ENCODE peak calls at places on chromosomes 12 and 14, in six cellular contexts. S is PC-3, T is HCT116, H is Karpas-422, Q is lower lobe of right lung, X is sigmoid colon. C is an unnamed sample.

GRCh38 chr14:83120187-83120586 is 1586.5 kb upstream of the SEL1L start:
- DNase-seq in S (peak; percentile 23), T (no peak), H (no peak), Q (no peak), X (no peak), C (no peak)

GRCh38 chr12:7058163-7058845 is 2.2 kb upstream of the C1S start:
- DNase-seq in S (no peak), T (no peak), H (no peak), Q (peak; percentile 55), X (no peak), C (peak; percentile 77)

GRCh38 chr12:67709367-67709954 is 60.9 kb downstream of the DYRK2 start:
- DNase-seq in S (no peak), T (no peak), H (no peak), Q (no peak), X (no peak), C (no peak)

GRCh38 chr12:64733857-64734256 is 25.3 kb downstream of the GNS start:
- DNase-seq in S (peak; percentile 99), T (peak; percentile 23), H (no peak), Q (no peak), X (no peak), C (peak; percentile 83)

GRCh38 chr12:82896979-82897378 is 210.3 kb downstream of the TMTC2 start:
- DNase-seq in S (peak; percentile 86), T (peak; percentile 8), H (no peak), Q (no peak), X (no peak), C (no peak)

GRCh38 chr12:52896190-52897100 is 8.4 kb downstream of the KRT8 start:
- DNase-seq in S (peak; percentile 33), T (no peak), H (no peak), Q (no peak), X (no peak), C (no peak)

GRCh38 chr12:81181701-81182100 is 103.8 kb downstream of the ACSS3 start:
- DNase-seq in S (no peak), T (no peak), H (no peak), Q (no peak), X (no peak), C (no peak)

GRCh38 chr12:52924764-52925716 is 20.2 kb upstream of the KRT8 start:
- DNase-seq in S (peak; percentile 89), T (peak; percentile 90), H (no peak), Q (no peak), X (no peak), C (no peak)

GRCh38 chr12:8970432-8970831 is 18.9 kb upstream of the KLRG1 start:
- DNase-seq in S (no peak), T (no peak), H (no peak), Q (no peak), X (no peak), C (no peak)

GRCh38 chr12:7431993-7432685 is 11.8 kb downstream of the CD163L1 start:
- DNase-seq in S (no peak), T (no peak), H (no peak), Q (no peak), X (no peak), C (no peak)

GRCh38 chr12:116582610-116583009 is 23.4 kb downstream of the MAP1LC3B2 start:
- DNase-seq in S (no peak), T (no peak), H (no peak), Q (peak; percentile 50), X (no peak), C (peak; percentile 54)

GRCh38 chr12:80056845-80057244 is 42.5 kb upstream of the OTOGL start:
- DNase-seq in S (peak; percentile 18), T (no peak), H (no peak), Q (no peak), X (no peak), C (no peak)

GRCh38 chr14:51676549-51676948 is 24.8 kb downstream of the FRMD6 start:
- DNase-seq in S (no peak), T (no peak), H (no peak), Q (no peak), X (no peak), C (no peak)

GRCh38 chr12:124520258-124520657 is 47.2 kb downstream of the NCOR2 start:
- DNase-seq in S (peak; percentile 87), T (no peak), H (no peak), Q (peak; percentile 82), X (no peak), C (peak; percentile 88)

GRCh38 chr12:104315326-104316224 is 12.0 kb downstream of the EID3 start:
- DNase-seq in S (no peak), T (no peak), H (no peak), Q (no peak), X (no peak), C (no peak)

GRCh38 chr12:104314242-104314614 is 10.7 kb downstream of the EID3 start:
- DNase-seq in S (peak; percentile 51), T (no peak), H (no peak), Q (no peak), X (no peak), C (no peak)

GRCh38 chr12:104317538-104318210 is 14.1 kb downstream of the EID3 start:
- DNase-seq in S (no peak), T (no peak), H (no peak), Q (no peak), X (no peak), C (no peak)

GRCh38 chr12:104319028-104319427 is 15.5 kb downstream of the EID3 start:
- DNase-seq in S (no peak), T (no peak), H (no peak), Q (no peak), X (no peak), C (no peak)

DNA sequence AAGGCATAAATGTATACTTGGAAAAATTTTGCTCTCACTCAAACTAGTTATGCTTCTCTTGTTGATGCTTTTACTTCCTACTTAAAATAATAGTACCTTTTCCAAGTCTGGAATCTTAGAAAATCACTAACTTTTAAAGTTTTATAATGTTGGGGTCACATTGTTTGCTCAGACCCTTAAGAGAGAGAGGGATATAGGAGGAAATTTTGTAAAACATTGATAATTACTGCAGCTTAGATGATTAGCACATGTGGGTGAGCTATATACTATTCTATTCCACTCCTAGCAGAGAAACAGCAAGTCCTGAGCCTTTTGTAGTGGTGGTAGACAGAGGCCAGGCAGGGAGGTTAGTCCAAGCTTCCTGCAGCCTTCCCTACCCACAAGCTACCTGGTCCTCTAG is 13.4 kb downstream of the EID3 start:
- DNase-seq in S (no peak), T (no peak), H (no peak), Q (no peak), X (no peak), C (no peak)
- H3K36me3 ChIP-seq in S (peaks cover 95% of the 10 kb centered on the region), T (peaks cover 95% of the 10 kb centered on the region), H (peaks cover 80% of the 10 kb centered on the region), Q (peaks cover 100% of the 10 kb centered on the region), X (peaks cover 76% of the 10 kb centered on the region), C (peaks cover 15% of the 10 kb centered on the region)

GRCh38 chr12:105462336-105462735 is 131.8 kb downstream of the C12orf75 start:
- DNase-seq in S (no peak), T (no peak), H (no peak), Q (no peak), X (no peak), C (no peak)

GRCh38 chr12:105461276-105461975 is 130.9 kb downstream of the C12orf75 start:
- DNase-seq in S (no peak), T (no peak), H (no peak), Q (no peak), X (no peak), C (no peak)

GRCh38 chr12:105464426-105464825 is 133.9 kb downstream of the C12orf75 start:
- DNase-seq in S (no peak), T (no peak), H (no peak), Q (no peak), X (no peak), C (no peak)

GRCh38 chr12:105459760-105460325 is 129.4 kb downstream of the C12orf75 start:
- DNase-seq in S (no peak), T (no peak), H (no peak), Q (no peak), X (no peak), C (no peak)

DNA sequence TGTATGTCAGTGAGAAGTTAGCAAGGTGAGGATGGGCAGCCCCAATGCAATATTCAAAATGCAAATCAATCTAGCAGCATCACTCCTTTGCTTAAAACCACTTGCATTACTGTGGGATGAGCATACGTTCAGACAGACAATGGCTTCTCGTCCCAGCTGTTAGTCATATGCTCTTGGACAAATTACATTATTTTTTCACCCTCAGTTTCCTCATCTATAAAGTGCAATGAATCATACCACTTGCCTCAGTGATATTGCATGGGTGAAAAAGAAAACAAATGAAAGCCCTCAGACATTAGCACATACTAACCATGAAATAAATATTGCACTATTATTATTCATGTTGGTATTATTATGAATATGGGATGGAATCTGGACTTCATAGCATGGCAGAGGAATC is 132.3 kb downstream of the C12orf75 start:
- DNase-seq in S (peak; percentile 44), T (no peak), H (no peak), Q (no peak), X (no peak), C (no peak)
- H3K4me3 ChIP-seq in S (no peak overlapping the region), T (no peak overlapping the region), H (no peak overlapping the region), Q (no peak overlapping the region), X (no peak overlapping the region), C (no peak overlapping the region)

DNA sequence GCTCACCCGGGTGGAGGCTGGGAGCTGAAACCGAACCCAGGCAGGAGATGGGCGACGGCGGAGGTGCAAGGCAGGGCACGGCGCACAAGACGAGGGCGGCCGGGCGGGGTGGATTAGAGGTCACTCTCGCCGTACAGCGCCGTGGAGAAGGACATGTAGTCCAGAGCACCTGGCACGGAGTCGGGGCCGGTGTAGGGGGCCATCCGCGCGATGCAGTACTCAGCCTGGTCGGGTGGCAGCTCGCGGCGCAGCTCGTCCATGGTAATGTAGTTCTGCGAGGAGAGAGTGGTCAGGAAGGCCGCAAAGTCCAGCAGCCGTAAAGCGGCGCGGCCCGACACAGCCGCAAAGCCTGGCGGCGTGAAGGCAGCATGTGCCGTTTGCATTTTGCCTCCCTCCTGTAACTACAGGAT is 81.9 kb upstream of the ZFP36L1 start:
- DNase-seq in S (no peak), T (peak; percentile 57), H (no peak), Q (no peak), X (no peak), C (no peak)
- H3K36me3 ChIP-seq in S (peaks cover 89% of the 10 kb centered on the region), T (peaks cover 44% of the 10 kb centered on the region), H (no peaks in the 10 kb centered on the region), Q (peaks cover 85% of the 10 kb centered on the region), X (peaks cover 78% of the 10 kb centered on the region), C (peaks cover 27% of the 10 kb centered on the region)

GRCh38 chr12:54016051-54016450 is 7.3 kb downstream of the HOXC8 start:
- DNase-seq in S (no peak), T (no peak), H (no peak), Q (no peak), X (no peak), C (peak; percentile 44)

GRCh38 chr12:54017027-54017788 is 8.4 kb downstream of the HOXC8 start:
- DNase-seq in S (peak; percentile 22), T (no peak), H (peak; percentile 70), Q (no peak), X (no peak), C (no peak)

GRCh38 chr12:54015210-54015931 is 6.6 kb downstream of the HOXC8 start:
- DNase-seq in S (no peak), T (no peak), H (no peak), Q (no peak), X (no peak), C (peak; percentile 36)

GRCh38 chr12:54017845-54018607 is 9.2 kb downstream of the HOXC8 start:
- DNase-seq in S (peak; percentile 86), T (peak; percentile 84), H (peak; percentile 98), Q (peak; percentile 68), X (no peak), C (peak; percentile 94)

DNA sequence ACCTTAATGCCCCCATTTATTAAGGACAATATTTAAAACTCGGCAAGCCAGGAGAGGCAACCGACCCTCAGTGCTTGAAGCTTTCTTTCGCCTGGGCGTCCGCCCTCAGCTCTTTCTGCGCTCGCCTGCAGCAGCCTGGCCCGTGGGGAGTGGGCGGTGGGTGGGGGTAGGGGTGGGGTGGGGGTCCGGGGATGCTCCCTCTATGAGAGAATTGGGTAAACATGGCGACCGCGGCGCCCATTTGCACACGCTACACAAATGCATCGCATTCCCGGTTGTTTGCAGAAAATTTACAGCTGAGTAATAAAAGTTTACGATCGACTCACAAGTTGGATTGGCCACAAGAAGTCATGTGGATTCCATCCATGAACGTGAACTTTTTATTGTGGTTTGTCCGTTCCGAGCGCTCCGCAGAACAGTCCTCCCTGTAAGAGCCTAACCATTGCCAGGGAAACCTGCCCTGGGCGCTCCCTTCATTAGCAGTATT is 7.7 kb downstream of the HOXC8 start:
- DNase-seq in S (peak; percentile 89), T (no peak), H (no peak), Q (no peak), X (no peak), C (no peak)
- H3K4me3 ChIP-seq in S (peak overlapping the region; percentile 96), T (peak overlapping the region; percentile 88), H (peak overlapping the region; percentile 75), Q (no peak overlapping the region), X (no peak overlapping the region), C (no peak overlapping the region)